ENCODE peak calls at places on chromosome X, in four cellular contexts. J, E, M and I are unnamed samples.

GRCh38 chrX:150308532-150309157 is 54.5 kb upstream of the MAMLD1 start:
- DNase-seq in E (no peak), M (no peak), J (no peak), I (no peak)

GRCh38 chrX:65932173-65933084 is 107.5 kb downstream of the VSIG4 start:
- DNase-seq in E (no peak), M (no peak), J (no peak), I (no peak)

GRCh38 chrX:42384956-42385355 is 393.0 kb downstream of the PPP1R2C start:
- DNase-seq in E (no peak), J (no peak), M (no peak), I (no peak)

GRCh38 chrX:40433160-40433559 is 147.6 kb upstream of the ATP6AP2 start:
- DNase-seq in E (no peak), J (no peak), M (no peak), I (no peak)

GRCh38 chrX:49039598-49040375 is 3.4 kb downstream of the TFE3 start:
- DNase-seq in E (peak), J (peak), M (peak), I (peak)

GRCh38 chrX:40617566-40617965 is 5.7 kb upstream of the MPC1L start:
- DNase-seq in E (no peak), M (no peak), J (no peak), I (no peak)

GRCh38 chrX:41164469-41164868 is 79.2 kb downstream of the USP9X start:
- DNase-seq in M (no peak), J (no peak), E (no peak), I (no peak)

GRCh38 chrX:39859991-39860861 is 237.5 kb downstream of the BCOR start:
- DNase-seq in E (no peak), J (no peak), M (no peak), I (no peak)